ENCODE peak calls at places on chromosomes 13 and 19, in ten cellular contexts. B, L, N, E, K, Y, W, V, O and P are unnamed samples.

GRCh38 chr13:23433171-23434153 is at the start of gene SACS:
- DNase-seq in B (peak), L (peak), N (no peak), E (no peak), K (no peak), Y (no peak), W (no peak), V (no peak), O (peak), P (no peak)

GRCh38 chr19:13707901-13708300 is 56.4 kb upstream of the MRI1 start:
- DNase-seq in B (no peak), L (no peak), N (no peak), E (no peak), K (no peak), Y (no peak), W (no peak), V (no peak), O (no peak), P (no peak)

GRCh38 chr13:22332411-22332810 is 661.5 kb downstream of the FGF9 start:
- DNase-seq in B (no peak), L (no peak), N (no peak), E (no peak), K (no peak), Y (no peak), W (no peak), V (no peak), O (no peak), P (no peak)

GRCh38 chr19:12482505-12482886 is 2.1 kb downstream of the ZNF709 start:
- DNase-seq in B (no peak), L (no peak), N (no peak), E (no peak), K (no peak), Y (no peak), W (no peak), V (no peak), O (no peak), P (no peak)

GRCh38 chr19:48290923-48291700 is 21.2 kb downstream of the ZNF114 start:
- DNase-seq in B (peak), L (peak), N (peak), E (peak), K (peak), Y (peak), W (peak), V (peak), O (peak), P (peak)

GRCh38 chr13:71609271-71609670 is 257.7 kb downstream of the DACH1 start:
- DNase-seq in B (no peak), L (no peak), N (no peak), E (no peak), K (no peak), Y (no peak), W (no peak), V (no peak), O (no peak), P (no peak)

GRCh38 chr13:18946738-18947137 is 234.9 kb downstream of the TUBA3C start:
- DNase-seq in B (no peak), L (no peak), N (peak), E (no peak), K (no peak), Y (no peak), W (peak), V (no peak), O (no peak), P (no peak)

GRCh38 chr13:24159921-24160324 is 597 bp upstream of the SPATA13 start:
- DNase-seq in B (no peak), L (no peak), N (no peak), E (no peak), K (no peak), Y (no peak), W (no peak), V (no peak), O (peak), P (peak)

GRCh38 chr13:29081036-29081435 is 260.9 kb downstream of the MTUS2 start:
- DNase-seq in B (no peak), L (no peak), N (peak), E (no peak), K (peak), Y (no peak), W (no peak), V (no peak), O (no peak), P (peak)

GRCh38 chr13:41019027-41019487 is at the start of gene ELF1:
- DNase-seq in B (peak), L (peak), N (peak), E (no peak), K (peak), Y (peak), W (no peak), V (no peak), O (no peak), P (peak)

GRCh38 chr19:4829001-4829712 is 2.4 kb downstream of the TICAM1 start:
- DNase-seq in B (no peak), L (no peak), N (peak), E (no peak), K (no peak), Y (no peak), W (no peak), V (no peak), O (no peak), P (peak)

GRCh38 chr19:29777916-29778315 is 33.9 kb upstream of the CCNE1 start:
- DNase-seq in B (no peak), L (no peak), N (no peak), E (no peak), K (no peak), Y (no peak), W (no peak), V (no peak), O (no peak), P (no peak)

GRCh38 chr19:55070755-55071502 is 4.7 kb upstream of the EPS8L1 start:
- DNase-seq in B (peak), L (no peak), N (no peak), E (no peak), K (no peak), Y (no peak), W (no peak), V (no peak), O (no peak), P (peak)

GRCh38 chr19:42155796-42156195 is 23.6 kb upstream of the POU2F2 start:
- DNase-seq in B (no peak), L (no peak), N (no peak), E (no peak), K (no peak), Y (no peak), W (no peak), V (no peak), O (peak), P (no peak)

GRCh38 chr19:15022752-15023151 is 26.5 kb upstream of the CASP14 start:
- DNase-seq in B (no peak), L (no peak), N (no peak), E (no peak), K (no peak), Y (no peak), W (no peak), V (no peak), O (no peak), P (no peak)

GRCh38 chr19:50357178-50358100 is 8.0 kb downstream of the NAPSA start:
- DNase-seq in B (peak), L (peak), N (peak), E (peak), K (peak), Y (peak), W (peak), V (peak), O (peak), P (peak)

GRCh38 chr19:6273701-6274601 is 5.8 kb downstream of the MLLT1 start:
- DNase-seq in B (peak), L (no peak), N (peak), E (peak), K (no peak), Y (no peak), W (peak), V (no peak), O (peak), P (peak)

GRCh38 chr13:79679334-79679733 is 198.4 kb downstream of the NDFIP2 start:
- DNase-seq in B (peak), L (peak), N (peak), E (peak), K (peak), Y (peak), W (peak), V (peak), O (peak), P (peak)

GRCh38 chr13:24161010-24161775 is 673 bp downstream of the SPATA13 start:
- DNase-seq in B (peak), L (no peak), N (peak), E (no peak), K (peak), Y (peak), W (peak), V (peak), O (peak), P (peak)

GRCh38 chr13:89267734-89268133 is 1596.6 kb downstream of the SLITRK5 start:
- DNase-seq in B (peak), L (no peak), N (no peak), E (no peak), K (no peak), Y (no peak), W (no peak), V (no peak), O (no peak), P (no peak)

GRCh38 chr13:105655046-105655445 is 880.4 kb downstream of the EFNB2 start:
- DNase-seq in B (peak), L (no peak), N (no peak), E (no peak), K (no peak), Y (no peak), W (no peak), V (no peak), O (no peak), P (no peak)

GRCh38 chr13:114263590-114263989 is 17.8 kb upstream of the UPF3A start:
- DNase-seq in B (no peak), L (no peak), N (no peak), E (no peak), K (no peak), Y (no peak), W (no peak), V (no peak), O (no peak), P (no peak)

GRCh38 chr19:10864538-10864899 is 6.8 kb upstream of the CARM1 start:
- DNase-seq in B (peak), L (peak), N (peak), E (peak), K (peak), Y (peak), W (peak), V (peak), O (peak), P (peak)

GRCh38 chr13:101453784-101454201 is 1.3 kb downstream of the ITGBL1 start:
- DNase-seq in B (no peak), L (no peak), N (peak), E (peak), K (peak), Y (no peak), W (no peak), V (no peak), O (peak), P (no peak)

GRCh38 chr13:44271915-44272341 is 101.7 kb upstream of the SERP2 start:
- DNase-seq in B (peak), L (no peak), N (no peak), E (no peak), K (no peak), Y (no peak), W (no peak), V (no peak), O (peak), P (no peak)

GRCh38 chr13:113907637-113908617 is 44.1 kb upstream of the GAS6 start:
- DNase-seq in B (peak), L (peak), N (no peak), E (no peak), K (no peak), Y (no peak), W (peak), V (no peak), O (no peak), P (no peak)